ENCODE peak calls at places on chromosomes 13 and 19, in four cellular contexts. One of them, this sample, is unnamed.

GRCh38 chr19:33273881-33274662 is 28.3 kb downstream of the CEBPA start:
- DNase-seq in K562: no peak
- DNase-seq in GM12878: no peak
- DNase-seq in HepG2: peak
- DNase-seq in this sample: peak

GRCh38 chr13:53605306-53605705 is 576.7 kb downstream of the OLFM4 start:
- DNase-seq in GM12878: no peak
- DNase-seq in HepG2: no peak
- DNase-seq in K562: no peak
- DNase-seq in this sample: no peak

GRCh38 chr19:6589711-6590457 is 1.1 kb downstream of the CD70 start:
- DNase-seq in HepG2: no peak
- DNase-seq in K562: no peak
- DNase-seq in GM12878: no peak
- DNase-seq in this sample: no peak

GRCh38 chr13:49443327-49443688 is 556 bp downstream of the CAB39L start:
- DNase-seq in K562: no peak
- DNase-seq in HepG2: peak
- DNase-seq in GM12878: no peak
- DNase-seq in this sample: peak

GRCh38 chr13:21970918-21971317 is 300.0 kb downstream of the FGF9 start:
- DNase-seq in GM12878: no peak
- DNase-seq in HepG2: no peak
- DNase-seq in K562: no peak
- DNase-seq in this sample: no peak

GRCh38 chr19:10333758-10334339 is 520 bp upstream of the RAVER1 start:
- DNase-seq in GM12878: no peak
- DNase-seq in HepG2: no peak
- DNase-seq in K562: no peak
- DNase-seq in this sample: no peak

GRCh38 chr13:35838356-35838755 is 292.8 kb downstream of the DCLK1 start:
- DNase-seq in K562: no peak
- DNase-seq in HepG2: no peak
- DNase-seq in GM12878: no peak
- DNase-seq in this sample: peak

GRCh38 chr19:4974855-4975469 is 6.0 kb downstream of the KDM4B start:
- DNase-seq in GM12878: no peak
- DNase-seq in HepG2: no peak
- DNase-seq in K562: no peak
- DNase-seq in this sample: no peak

GRCh38 chr13:41883147-41883546 is 77.8 kb downstream of the VWA8 start:
- DNase-seq in K562: no peak
- DNase-seq in HepG2: no peak
- DNase-seq in GM12878: no peak
- DNase-seq in this sample: no peak

GRCh38 chr19:5290336-5291262 is 50.0 kb downstream of the PTPRS start:
- DNase-seq in K562: peak
- DNase-seq in HepG2: no peak
- DNase-seq in GM12878: no peak
- DNase-seq in this sample: no peak

GRCh38 chr19:21065336-21065735 is 16.7 kb upstream of the ZNF714 start:
- DNase-seq in K562: no peak
- DNase-seq in HepG2: no peak
- DNase-seq in GM12878: no peak
- DNase-seq in this sample: no peak

GRCh38 chr13:99909836-99910619 is 61.5 kb downstream of the ZIC5 start:
- DNase-seq in K562: no peak
- DNase-seq in GM12878: no peak
- DNase-seq in HepG2: no peak
- DNase-seq in this sample: no peak

GRCh38 chr13:107466326-107466725 is 749.0 kb downstream of the LIG4 start:
- DNase-seq in K562: no peak
- DNase-seq in GM12878: no peak
- DNase-seq in HepG2: no peak
- DNase-seq in this sample: peak

GRCh38 chr19:54462713-54463530 is 656 bp downstream of the LENG9 start:
- DNase-seq in HepG2: peak
- DNase-seq in GM12878: no peak
- DNase-seq in K562: no peak
- DNase-seq in this sample: peak

GRCh38 chr19:17669419-17669818 is 18.7 kb downstream of the UNC13A start:
- DNase-seq in HepG2: no peak
- DNase-seq in K562: no peak
- DNase-seq in GM12878: no peak
- DNase-seq in this sample: no peak

GRCh38 chr19:32676186-32676894 is 692 bp downstream of the RGS9BP start:
- DNase-seq in K562: no peak
- DNase-seq in GM12878: no peak
- DNase-seq in HepG2: no peak
- DNase-seq in this sample: peak

GRCh38 chr13:113995051-113995601 is 21.2 kb upstream of the C13orf46 start:
- DNase-seq in K562: no peak
- DNase-seq in HepG2: no peak
- DNase-seq in GM12878: no peak
- DNase-seq in this sample: no peak

GRCh38 chr19:47581605-47582319 is 8.8 kb upstream of the ZNF541 start:
- DNase-seq in K562: no peak
- DNase-seq in GM12878: no peak
- DNase-seq in HepG2: no peak
- DNase-seq in this sample: no peak
- TF ChIP-seq MYC in K562: no peak
- TF ChIP-seq MYC in GM12878: no peak
- TF ChIP-seq MYC in HepG2: no peak
- TF ChIP-seq MYC in this sample: no peak

GRCh38 chr19:3657395-3657769 is 30.8 kb upstream of the CACTIN start:
- DNase-seq in HepG2: no peak
- DNase-seq in K562: no peak
- DNase-seq in GM12878: no peak
- DNase-seq in this sample: no peak

GRCh38 chr19:3655402-3656072 is 28.9 kb upstream of the CACTIN start:
- DNase-seq in GM12878: no peak
- DNase-seq in K562: no peak
- DNase-seq in HepG2: no peak
- DNase-seq in this sample: peak

GRCh38 chr19:3658004-3658822 is 31.6 kb upstream of the CACTIN start:
- DNase-seq in HepG2: no peak
- DNase-seq in K562: no peak
- DNase-seq in GM12878: no peak
- DNase-seq in this sample: no peak

GRCh38 chr19:3656747-3657394 is 30.3 kb upstream of the CACTIN start:
- DNase-seq in K562: no peak
- DNase-seq in HepG2: no peak
- DNase-seq in GM12878: no peak
- DNase-seq in this sample: no peak

DNA sequence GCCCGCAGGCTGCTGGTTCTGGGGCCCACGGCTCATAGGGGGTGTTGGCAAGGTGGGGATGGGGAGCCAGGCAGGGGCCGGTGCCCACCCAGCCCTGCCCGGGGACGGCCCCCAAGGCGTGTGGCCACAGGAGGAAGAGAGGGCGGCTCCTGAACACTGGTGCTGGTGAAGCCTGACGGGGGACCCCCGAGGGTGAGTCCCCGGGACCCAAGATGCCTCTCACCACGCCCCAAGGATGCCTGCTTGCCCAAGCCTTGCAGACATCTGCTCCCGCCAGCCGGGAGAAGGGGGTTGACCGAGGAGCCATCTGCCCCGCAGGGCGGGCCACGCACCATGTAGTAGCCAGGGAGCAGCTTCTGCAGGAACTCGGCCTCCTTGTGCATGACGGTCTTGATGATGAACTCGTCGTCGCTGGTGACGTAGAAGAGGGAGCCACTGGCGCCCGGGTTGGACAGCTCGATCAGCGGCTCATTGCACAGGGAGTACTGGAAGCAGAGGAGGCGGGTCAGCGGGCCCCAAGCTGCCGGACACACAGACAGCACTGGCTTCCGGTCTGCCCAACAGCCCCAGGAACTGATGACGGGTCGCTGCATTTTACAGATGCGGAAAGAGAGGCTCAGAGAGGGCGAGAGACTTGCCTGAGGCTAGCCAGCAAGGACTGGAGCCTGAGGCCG is 29.6 kb upstream of the CACTIN start:
- DNase-seq in GM12878: no peak
- DNase-seq in K562: no peak
- DNase-seq in HepG2: no peak
- DNase-seq in this sample: no peak
- TF ChIP-seq MAX in GM12878: no peak
- TF ChIP-seq MAX in K562: no peak
- TF ChIP-seq MAX in HepG2: no peak
- TF ChIP-seq MAX in this sample: no peak

GRCh38 chr19:35417713-35418534 is 30.1 kb upstream of the FFAR2 start:
- DNase-seq in K562: no peak
- DNase-seq in GM12878: peak
- DNase-seq in HepG2: no peak
- DNase-seq in this sample: no peak
- H2AFZ ChIP-seq in K562: no peak
- H2AFZ ChIP-seq in GM12878: no peak
- H2AFZ ChIP-seq in HepG2: no peak
- H2AFZ ChIP-seq in this sample: no peak

GRCh38 chr19:38068851-38069250 is 155.2 kb downstream of the DPF1 start:
- DNase-seq in HepG2: no peak
- DNase-seq in GM12878: no peak
- DNase-seq in K562: no peak
- DNase-seq in this sample: no peak

GRCh38 chr19:38073806-38074685 is 150.0 kb downstream of the DPF1 start:
- DNase-seq in GM12878: no peak
- DNase-seq in HepG2: peak
- DNase-seq in K562: no peak
- DNase-seq in this sample: no peak

GRCh38 chr19:38072776-38073411 is 151.1 kb downstream of the DPF1 start:
- DNase-seq in HepG2: no peak
- DNase-seq in GM12878: no peak
- DNase-seq in K562: no peak
- DNase-seq in this sample: no peak

GRCh38 chr19:38071647-38072046 is 152.4 kb downstream of the DPF1 start:
- DNase-seq in GM12878: no peak
- DNase-seq in HepG2: no peak
- DNase-seq in K562: no peak
- DNase-seq in this sample: no peak

GRCh38 chr19:38070573-38070972 is 153.4 kb downstream of the DPF1 start:
- DNase-seq in K562: no peak
- DNase-seq in GM12878: no peak
- DNase-seq in HepG2: no peak
- DNase-seq in this sample: no peak
- TF ChIP-seq MYC in K562: no peak
- TF ChIP-seq MYC in GM12878: no peak
- TF ChIP-seq MYC in HepG2: no peak
- TF ChIP-seq MYC in this sample: no peak

This sample was measured in endothelial cell of umbilical vein.